ENCODE peak calls at places on chromosome 21, in ten cellular contexts. C is HCT116, I is mammary epithelial cell, F is left lung, M is heart right ventricle, P is GM23338, L is AG04450, J is Peyer's patch, B is psoas muscle, Q is upper lobe of left lung. O is an unnamed sample.

GRCh38 chr21:20882462-20883415 is 115.5 kb upstream of the NCAM2 start:
- DNase-seq in C (peak), I (no peak), F (no peak), M (no peak), P (peak), L (no peak), J (no peak), B (no peak), Q (no peak), O (peak)

GRCh38 chr21:35204850-35205564 is 155.9 kb upstream of the RUNX1 start:
- DNase-seq in C (no peak), I (no peak), F (peak), M (peak), P (peak), L (peak), J (peak), B (peak), Q (no peak), O (no peak)

GRCh38 chr21:31678478-31678877 is 19.0 kb downstream of the SOD1 start:
- DNase-seq in C (no peak), I (no peak), F (no peak), M (no peak), P (no peak), L (no peak), J (no peak), B (no peak), Q (no peak), O (no peak)

GRCh38 chr21:38114717-38115333 is 142.0 kb upstream of the KCNJ15 start:
- DNase-seq in C (no peak), I (no peak), F (no peak), M (no peak), P (no peak), L (no peak), J (no peak), B (no peak), Q (no peak), O (no peak)

GRCh38 chr21:35643176-35643575 is 417.1 kb downstream of the SETD4 start:
- DNase-seq in C (no peak), I (peak), F (no peak), M (no peak), P (no peak), L (no peak), J (no peak), B (no peak), Q (no peak), O (no peak)

GRCh38 chr21:17612565-17613241 is at the start of gene BTG3:
- DNase-seq in C (peak), I (peak), F (peak), M (peak), P (peak), L (peak), J (peak), B (peak), Q (peak), O (peak)

GRCh38 chr21:35779167-35779566 is 281.2 kb downstream of the SETD4 start:
- DNase-seq in C (no peak), I (no peak), F (no peak), M (no peak), P (no peak), L (no peak), J (no peak), B (no peak), Q (no peak), O (no peak)

GRCh38 chr21:35400233-35400939 is 351.3 kb upstream of the RUNX1 start:
- DNase-seq in C (peak), I (peak), F (no peak), M (peak), P (peak), L (peak), J (no peak), B (no peak), Q (no peak), O (no peak)

GRCh38 chr21:26798856-26799751 is 46.1 kb downstream of the ADAMTS1 start:
- DNase-seq in C (no peak), I (no peak), F (no peak), M (no peak), P (no peak), L (no peak), J (no peak), B (no peak), Q (no peak), O (no peak)

GRCh38 chr21:43311303-43311817 is 115.6 kb downstream of the SIK1 start:
- DNase-seq in C (no peak), I (peak), F (peak), M (no peak), P (no peak), L (no peak), J (no peak), B (no peak), Q (no peak), O (no peak)

GRCh38 chr21:44267655-44268142 is 6.0 kb upstream of the DNMT3L start:
- DNase-seq in C (no peak), I (no peak), F (peak), M (no peak), P (peak), L (no peak), J (peak), B (peak), Q (no peak), O (no peak)

GRCh38 chr21:20627594-20627993 is 370.6 kb upstream of the NCAM2 start:
- DNase-seq in C (no peak), I (no peak), F (no peak), M (no peak), P (peak), L (no peak), J (no peak), B (no peak), Q (no peak), O (no peak)

GRCh38 chr21:35226960-35227741 is 178.0 kb upstream of the RUNX1 start:
- DNase-seq in C (no peak), I (no peak), F (no peak), M (no peak), P (no peak), L (no peak), J (peak), B (no peak), Q (no peak), O (no peak)

GRCh38 chr21:17461014-17461413 is 51.8 kb upstream of the CXADR start:
- DNase-seq in C (no peak), I (peak), F (no peak), M (peak), P (no peak), L (peak), J (no peak), B (no peak), Q (no peak), O (no peak)

GRCh38 chr21:43302356-43302700 is 124.6 kb downstream of the SIK1 start:
- DNase-seq in C (no peak), I (no peak), F (peak), M (no peak), P (no peak), L (no peak), J (no peak), B (no peak), Q (no peak), O (no peak)

GRCh38 chr21:28516996-28517592 is 475.6 kb downstream of the LTN1 start:
- DNase-seq in C (no peak), I (peak), F (peak), M (peak), P (peak), L (no peak), J (peak), B (peak), Q (no peak), O (no peak)
- TF ChIP-seq CTCF in C (no peak), I (peak), F (peak), M (peak), P (peak), L (peak), J (no peak), B (peak), Q (peak), O (peak)

GRCh38 chr21:46379691-46380090 is 55.7 kb downstream of the PCNT start:
- DNase-seq in C (no peak), I (no peak), F (peak), M (no peak), P (no peak), L (no peak), J (no peak), B (peak), Q (no peak), O (no peak)

GRCh38 chr21:46377789-46378188 is 53.8 kb downstream of the PCNT start:
- DNase-seq in C (no peak), I (peak), F (peak), M (no peak), P (no peak), L (no peak), J (no peak), B (no peak), Q (no peak), O (no peak)

GRCh38 chr21:46381521-46381920 is 57.6 kb downstream of the PCNT start:
- DNase-seq in C (no peak), I (no peak), F (no peak), M (no peak), P (no peak), L (no peak), J (no peak), B (no peak), Q (no peak), O (no peak)

GRCh38 chr21:46376856-46377453 is 53.0 kb downstream of the PCNT start:
- DNase-seq in C (no peak), I (no peak), F (peak), M (no peak), P (no peak), L (no peak), J (no peak), B (peak), Q (no peak), O (no peak)

DNA sequence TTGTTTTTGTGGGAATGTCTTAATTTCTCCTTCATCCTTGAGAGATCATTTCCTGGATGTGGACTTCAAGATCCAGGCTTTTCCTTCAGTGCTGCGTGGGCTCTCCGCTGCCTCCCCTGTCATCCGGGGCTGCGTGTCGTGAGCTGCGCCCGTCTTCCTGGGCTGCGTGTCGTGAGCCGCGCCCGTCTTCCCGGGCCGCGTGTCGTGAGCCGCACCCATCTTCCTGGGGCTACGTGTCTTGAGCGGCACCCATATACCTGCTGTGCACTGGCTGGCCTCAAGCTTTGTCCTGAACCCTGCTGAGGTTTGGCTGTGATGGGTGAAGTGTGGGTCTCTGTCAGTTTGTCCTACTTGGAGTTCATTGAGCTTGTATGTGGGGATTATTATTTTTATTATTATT is 55.1 kb downstream of the PCNT start:
- DNase-seq in C (no peak), I (no peak), F (peak), M (no peak), P (no peak), L (no peak), J (no peak), B (no peak), Q (no peak), O (no peak)
- H3K4me3 ChIP-seq in C (no peak), I (no peak), F (no peak), M (no peak), P (no peak), L (no peak), J (no peak), B (no peak), Q (no peak), O (no peak)

DNA sequence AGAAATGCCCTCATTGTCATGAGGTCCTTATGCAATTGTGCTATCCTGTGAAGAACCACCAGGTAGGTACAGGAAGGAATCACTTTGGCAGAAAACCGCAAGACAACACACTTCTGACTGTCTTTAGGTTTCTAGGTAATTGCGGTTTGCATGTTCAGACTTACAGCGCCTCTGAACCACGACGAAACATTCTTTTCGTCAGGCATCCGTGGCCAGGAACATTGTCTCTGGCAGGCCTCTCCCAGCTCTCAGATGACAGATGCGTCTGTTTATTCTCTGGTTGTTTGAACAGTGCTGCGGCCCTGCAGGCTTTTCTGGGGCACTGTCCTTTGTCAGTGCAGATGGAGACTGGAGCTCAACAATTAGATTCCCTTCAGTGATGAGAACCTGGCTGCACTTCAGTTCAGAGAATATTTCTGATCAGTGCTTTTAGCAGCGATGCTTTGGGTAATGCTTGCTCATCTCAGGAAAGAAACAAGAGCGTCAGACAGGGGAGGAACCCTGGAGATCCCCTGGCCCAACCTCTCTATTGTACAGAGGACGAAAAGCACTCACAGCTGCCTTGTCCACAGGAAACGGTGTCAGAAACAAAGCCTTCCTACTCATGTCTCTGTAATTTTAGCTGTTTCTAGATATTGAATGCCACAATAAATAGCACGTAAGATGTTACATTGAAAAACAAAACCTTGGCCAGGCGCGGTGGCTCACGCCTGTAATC is 63.5 kb downstream of the B3GALT5 start:
- DNase-seq in C (no peak), I (peak), F (no peak), M (peak), P (no peak), L (no peak), J (no peak), B (no peak), Q (no peak), O (no peak)
- H3K27ac ChIP-seq in C (no peak), I (no peak), F (peak), M (peak), P (no peak), L (no peak), J (no peak), B (peak), Q (no peak), O (no peak)

DNA sequence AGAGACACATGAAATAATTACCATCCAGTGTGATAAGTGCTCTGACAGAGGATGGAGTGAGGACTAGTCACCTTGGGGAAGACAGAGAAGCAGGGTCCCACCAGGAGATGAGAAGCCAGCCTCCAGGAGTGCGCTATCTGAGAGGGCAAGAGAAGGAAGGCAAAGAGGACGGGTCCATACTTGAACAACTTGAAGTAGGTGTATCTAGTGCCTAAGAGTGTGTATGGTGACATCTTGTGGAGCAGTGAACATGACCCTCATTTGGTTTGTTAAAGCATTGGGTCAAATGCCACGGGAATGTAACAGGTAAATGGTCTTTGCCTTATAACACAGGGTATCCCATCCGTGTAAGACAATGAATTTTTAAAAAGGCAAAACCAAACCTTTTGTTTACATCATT is 39.8 kb downstream of the MRPL39 start:
- DNase-seq in C (no peak), I (no peak), F (no peak), M (no peak), P (no peak), L (no peak), J (no peak), B (no peak), Q (no peak), O (no peak)
- TF ChIP-seq CTCF in C (no peak), I (no peak), F (no peak), M (no peak), P (no peak), L (no peak), J (no peak), B (no peak), Q (no peak), O (no peak)

GRCh38 chr21:32693581-32693980 is 34.2 kb downstream of the SYNJ1 start:
- DNase-seq in C (no peak), I (no peak), F (no peak), M (no peak), P (no peak), L (no peak), J (no peak), B (no peak), Q (no peak), O (no peak)

GRCh38 chr21:32682696-32683474 is 44.9 kb downstream of the SYNJ1 start:
- DNase-seq in C (no peak), I (no peak), F (no peak), M (no peak), P (no peak), L (no peak), J (no peak), B (no peak), Q (no peak), O (no peak)

GRCh38 chr21:32690085-32690484 is 37.7 kb downstream of the SYNJ1 start:
- DNase-seq in C (no peak), I (no peak), F (no peak), M (no peak), P (no peak), L (no peak), J (no peak), B (no peak), Q (no peak), O (no peak)

GRCh38 chr21:32687946-32688345 is 39.9 kb downstream of the SYNJ1 start:
- DNase-seq in C (no peak), I (no peak), F (no peak), M (no peak), P (peak), L (no peak), J (no peak), B (no peak), Q (no peak), O (no peak)
- H3K4me3 ChIP-seq in C (no peak), I (no peak), F (no peak), M (no peak), P (no peak), L (no peak), J (no peak), B (no peak), Q (no peak), O (no peak)

GRCh38 chr21:41931041-41931451 is 22.8 kb downstream of the C2CD2 start:
- DNase-seq in C (no peak), I (peak), F (no peak), M (no peak), P (no peak), L (no peak), J (no peak), B (no peak), Q (no peak), O (no peak)
- H3K27ac ChIP-seq in C (peak), I (peak), F (peak), M (no peak), P (no peak), L (no peak), J (no peak), B (no peak), Q (peak), O (no peak)

GRCh38 chr21:34129039-34129891 is 55.9 kb downstream of the MRPS6 start:
- DNase-seq in C (no peak), I (peak), F (no peak), M (peak), P (peak), L (peak), J (peak), B (peak), Q (no peak), O (peak)
- TF ChIP-seq CTCF in C (no peak), I (peak), F (no peak), M (peak), P (peak), L (peak), J (no peak), B (peak), Q (no peak), O (peak)

GRCh38 chr21:36981049-36981391 is 14.6 kb upstream of the HLCS start:
- DNase-seq in C (no peak), I (no peak), F (no peak), M (no peak), P (no peak), L (no peak), J (no peak), B (no peak), Q (no peak), O (no peak)
- H3K4me3 ChIP-seq in C (peak), I (peak), F (peak), M (peak), P (peak), L (peak), J (no peak), B (peak), Q (peak), O (peak)

DNA sequence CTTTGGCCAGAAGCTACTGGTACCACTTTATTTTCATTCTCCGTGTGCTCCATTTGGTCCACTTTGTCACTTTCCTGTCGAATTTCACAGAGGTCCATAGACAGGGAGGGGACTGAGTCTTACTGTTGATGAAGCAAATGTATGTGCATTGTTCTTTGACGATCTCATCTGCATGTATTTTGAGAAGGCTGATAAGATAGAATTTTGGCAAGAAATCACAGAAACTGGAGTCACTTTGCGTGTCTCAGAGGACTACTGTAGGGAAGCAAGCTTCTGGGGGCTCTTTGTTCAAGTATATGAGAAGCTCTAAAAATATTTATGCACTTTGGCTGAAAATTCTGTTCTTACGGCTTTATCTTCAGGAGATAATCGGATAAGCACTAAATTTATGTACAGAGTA is 78.1 kb downstream of the PCBP3 start:
- DNase-seq in C (no peak), I (no peak), F (no peak), M (no peak), P (no peak), L (no peak), J (no peak), B (no peak), Q (no peak), O (no peak)
- H3K27ac ChIP-seq in C (no peak), I (no peak), F (no peak), M (no peak), P (no peak), L (no peak), J (no peak), B (no peak), Q (no peak), O (no peak)